ENCODE peak calls at places on chromosomes 16 and 17, in ten cellular contexts. One of them, this sample, is unnamed.
A peak's percentile ranks its signal among the peaks of the same experiment; 100 is the strongest.

GRCh38 chr16:12961621-12962020 is 60.2 kb downstream of the SHISA9 start:
- DNase-seq in fibroblast of pulmonary artery: no peak
- DNase-seq in stimulated activated CD4-positive, alpha-beta T cell treated with anti-CD3 and anti-CD28 coated beads, Interleukin-4, amount 100 ng/mL, for 48 hours: no peak
- DNase-seq in non-pigmented ciliary epithelial cell: no peak
- DNase-seq in HTR-8/SVneo: no peak
- DNase-seq in AG04450: no peak
- DNase-seq in NCI-H2029: no peak
- DNase-seq in T-helper 1 cell: no peak
- DNase-seq in occipital lobe: no peak
- DNase-seq in stimulated activated CD8-positive, alpha-beta memory T cell treated with anti-CD3 and anti-CD28 coated beads, Interleukin-4, amount 100 ng/mL, for 48 hours: no peak
- DNase-seq in this sample: no peak

GRCh38 chr17:6505425-6506142 is 50.8 kb downstream of the PITPNM3 start:
- DNase-seq in fibroblast of pulmonary artery: peak; percentile 76
- DNase-seq in stimulated activated CD4-positive, alpha-beta T cell treated with anti-CD3 and anti-CD28 coated beads, Interleukin-4, amount 100 ng/mL, for 48 hours: no peak
- DNase-seq in non-pigmented ciliary epithelial cell: peak; percentile 13
- DNase-seq in HTR-8/SVneo: no peak
- DNase-seq in AG04450: no peak
- DNase-seq in NCI-H2029: no peak
- DNase-seq in T-helper 1 cell: no peak
- DNase-seq in occipital lobe: no peak
- DNase-seq in stimulated activated CD8-positive, alpha-beta memory T cell treated with anti-CD3 and anti-CD28 coated beads, Interleukin-4, amount 100 ng/mL, for 48 hours: no peak
- DNase-seq in this sample: peak; percentile 10

GRCh38 chr16:66842765-66843164 is 1.4 kb upstream of the CA7 start:
- DNase-seq in fibroblast of pulmonary artery: no peak
- DNase-seq in stimulated activated CD4-positive, alpha-beta T cell treated with anti-CD3 and anti-CD28 coated beads, Interleukin-4, amount 100 ng/mL, for 48 hours: no peak
- DNase-seq in non-pigmented ciliary epithelial cell: peak; percentile 4
- DNase-seq in HTR-8/SVneo: no peak
- DNase-seq in AG04450: no peak
- DNase-seq in NCI-H2029: peak; percentile 30
- DNase-seq in T-helper 1 cell: no peak
- DNase-seq in occipital lobe: peak; percentile 11
- DNase-seq in stimulated activated CD8-positive, alpha-beta memory T cell treated with anti-CD3 and anti-CD28 coated beads, Interleukin-4, amount 100 ng/mL, for 48 hours: no peak
- DNase-seq in this sample: no peak

GRCh38 chr17:7956208-7956965 is 24.4 kb downstream of the CNTROB start:
- DNase-seq in fibroblast of pulmonary artery: peak; percentile 87
- DNase-seq in stimulated activated CD4-positive, alpha-beta T cell treated with anti-CD3 and anti-CD28 coated beads, Interleukin-4, amount 100 ng/mL, for 48 hours: no peak
- DNase-seq in non-pigmented ciliary epithelial cell: no peak
- DNase-seq in HTR-8/SVneo: no peak
- DNase-seq in AG04450: no peak
- DNase-seq in NCI-H2029: no peak
- DNase-seq in T-helper 1 cell: no peak
- DNase-seq in occipital lobe: no peak
- DNase-seq in stimulated activated CD8-positive, alpha-beta memory T cell treated with anti-CD3 and anti-CD28 coated beads, Interleukin-4, amount 100 ng/mL, for 48 hours: no peak
- DNase-seq in this sample: no peak

GRCh38 chr17:4440690-4441686 is 7.2 kb downstream of the SPNS3 start:
- DNase-seq in fibroblast of pulmonary artery: peak; percentile 63
- DNase-seq in stimulated activated CD4-positive, alpha-beta T cell treated with anti-CD3 and anti-CD28 coated beads, Interleukin-4, amount 100 ng/mL, for 48 hours: no peak
- DNase-seq in non-pigmented ciliary epithelial cell: no peak
- DNase-seq in HTR-8/SVneo: no peak
- DNase-seq in AG04450: no peak
- DNase-seq in NCI-H2029: no peak
- DNase-seq in T-helper 1 cell: no peak
- DNase-seq in occipital lobe: no peak
- DNase-seq in stimulated activated CD8-positive, alpha-beta memory T cell treated with anti-CD3 and anti-CD28 coated beads, Interleukin-4, amount 100 ng/mL, for 48 hours: no peak
- DNase-seq in this sample: no peak

GRCh38 chr17:64081802-64082799 is 47.8 kb downstream of the ERN1 start:
- DNase-seq in fibroblast of pulmonary artery: peak; percentile 81
- DNase-seq in stimulated activated CD4-positive, alpha-beta T cell treated with anti-CD3 and anti-CD28 coated beads, Interleukin-4, amount 100 ng/mL, for 48 hours: no peak
- DNase-seq in non-pigmented ciliary epithelial cell: no peak
- DNase-seq in HTR-8/SVneo: peak; percentile 64
- DNase-seq in AG04450: peak; percentile 24
- DNase-seq in NCI-H2029: peak; percentile 71
- DNase-seq in T-helper 1 cell: peak; percentile 22
- DNase-seq in occipital lobe: no peak
- DNase-seq in stimulated activated CD8-positive, alpha-beta memory T cell treated with anti-CD3 and anti-CD28 coated beads, Interleukin-4, amount 100 ng/mL, for 48 hours: no peak
- DNase-seq in this sample: peak; percentile 79

GRCh38 chr17:57889892-57890856 is 40.3 kb upstream of the MRPS23 start:
- DNase-seq in fibroblast of pulmonary artery: peak; percentile 83
- DNase-seq in stimulated activated CD4-positive, alpha-beta T cell treated with anti-CD3 and anti-CD28 coated beads, Interleukin-4, amount 100 ng/mL, for 48 hours: no peak
- DNase-seq in non-pigmented ciliary epithelial cell: no peak
- DNase-seq in HTR-8/SVneo: peak; percentile 88
- DNase-seq in AG04450: no peak
- DNase-seq in NCI-H2029: peak; percentile 56
- DNase-seq in T-helper 1 cell: no peak
- DNase-seq in occipital lobe: peak; percentile 42
- DNase-seq in stimulated activated CD8-positive, alpha-beta memory T cell treated with anti-CD3 and anti-CD28 coated beads, Interleukin-4, amount 100 ng/mL, for 48 hours: no peak
- DNase-seq in this sample: peak; percentile 31

GRCh38 chr16:49399594-49400364 is 26.2 kb downstream of the C16orf78 start:
- DNase-seq in fibroblast of pulmonary artery: no peak
- DNase-seq in stimulated activated CD4-positive, alpha-beta T cell treated with anti-CD3 and anti-CD28 coated beads, Interleukin-4, amount 100 ng/mL, for 48 hours: no peak
- DNase-seq in non-pigmented ciliary epithelial cell: no peak
- DNase-seq in HTR-8/SVneo: no peak
- DNase-seq in AG04450: no peak
- DNase-seq in NCI-H2029: no peak
- DNase-seq in T-helper 1 cell: no peak
- DNase-seq in occipital lobe: no peak
- DNase-seq in stimulated activated CD8-positive, alpha-beta memory T cell treated with anti-CD3 and anti-CD28 coated beads, Interleukin-4, amount 100 ng/mL, for 48 hours: no peak
- DNase-seq in this sample: no peak

GRCh38 chr17:21419299-21420239 is 43.4 kb downstream of the KCNJ12 start:
- DNase-seq in fibroblast of pulmonary artery: no peak
- DNase-seq in stimulated activated CD4-positive, alpha-beta T cell treated with anti-CD3 and anti-CD28 coated beads, Interleukin-4, amount 100 ng/mL, for 48 hours: peak; percentile 9
- DNase-seq in non-pigmented ciliary epithelial cell: no peak
- DNase-seq in HTR-8/SVneo: no peak
- DNase-seq in AG04450: no peak
- DNase-seq in NCI-H2029: no peak
- DNase-seq in T-helper 1 cell: peak; percentile 21
- DNase-seq in occipital lobe: no peak
- DNase-seq in stimulated activated CD8-positive, alpha-beta memory T cell treated with anti-CD3 and anti-CD28 coated beads, Interleukin-4, amount 100 ng/mL, for 48 hours: no peak
- DNase-seq in this sample: peak; percentile 40

GRCh38 chr16:86747761-86748160 is 169.4 kb downstream of the FOXL1 start:
- DNase-seq in fibroblast of pulmonary artery: no peak
- DNase-seq in stimulated activated CD4-positive, alpha-beta T cell treated with anti-CD3 and anti-CD28 coated beads, Interleukin-4, amount 100 ng/mL, for 48 hours: no peak
- DNase-seq in non-pigmented ciliary epithelial cell: no peak
- DNase-seq in HTR-8/SVneo: no peak
- DNase-seq in AG04450: no peak
- DNase-seq in NCI-H2029: no peak
- DNase-seq in T-helper 1 cell: no peak
- DNase-seq in occipital lobe: no peak
- DNase-seq in stimulated activated CD8-positive, alpha-beta memory T cell treated with anti-CD3 and anti-CD28 coated beads, Interleukin-4, amount 100 ng/mL, for 48 hours: no peak
- DNase-seq in this sample: no peak

GRCh38 chr17:69672924-69673323 is 258.4 kb downstream of the MAP2K6 start:
- DNase-seq in fibroblast of pulmonary artery: peak; percentile 59
- DNase-seq in stimulated activated CD4-positive, alpha-beta T cell treated with anti-CD3 and anti-CD28 coated beads, Interleukin-4, amount 100 ng/mL, for 48 hours: no peak
- DNase-seq in non-pigmented ciliary epithelial cell: peak; percentile 93
- DNase-seq in HTR-8/SVneo: no peak
- DNase-seq in AG04450: no peak
- DNase-seq in NCI-H2029: no peak
- DNase-seq in T-helper 1 cell: no peak
- DNase-seq in occipital lobe: no peak
- DNase-seq in stimulated activated CD8-positive, alpha-beta memory T cell treated with anti-CD3 and anti-CD28 coated beads, Interleukin-4, amount 100 ng/mL, for 48 hours: no peak
- DNase-seq in this sample: no peak

GRCh38 chr16:48492131-48492530 is 106.9 kb upstream of the SIAH1 start:
- DNase-seq in fibroblast of pulmonary artery: peak; percentile 90
- DNase-seq in stimulated activated CD4-positive, alpha-beta T cell treated with anti-CD3 and anti-CD28 coated beads, Interleukin-4, amount 100 ng/mL, for 48 hours: no peak
- DNase-seq in non-pigmented ciliary epithelial cell: no peak
- DNase-seq in HTR-8/SVneo: no peak
- DNase-seq in AG04450: no peak
- DNase-seq in NCI-H2029: no peak
- DNase-seq in T-helper 1 cell: no peak
- DNase-seq in occipital lobe: no peak
- DNase-seq in stimulated activated CD8-positive, alpha-beta memory T cell treated with anti-CD3 and anti-CD28 coated beads, Interleukin-4, amount 100 ng/mL, for 48 hours: no peak
- DNase-seq in this sample: no peak